ENCODE peak calls at places on chromosomes 12 and 14, in seven cellular contexts. X is stimulated activated CD4-positive, alpha-beta T cell treated with anti-CD3 and anti-CD28 coated beads, Interleukin-15, amount 100 ng/mL, for 1 hour; Y is DMS 273 treated with DMSO at 0.1 percent for 48 hours; Z is NCI-H187; A is activated gamma-delta T cell treated with anti-CD3 and anti-CD28 coated beads, Interleukin-2, amount 50 U/mL, for 16 hours; Q is iPS-NIHi11; D is activated T-cell treated with anti-CD3 and anti-CD28 coated beads for 1 hour. O is an unnamed sample.

GRCh38 chr12:113306382-113306781 is 28.5 kb downstream of the SLC8B1 start:
- DNase-seq in X (no peak), Y (no peak), Z (no peak), A (no peak), Q (peak), D (no peak), O (no peak)

GRCh38 chr14:23009939-23010718 is at the start of gene C14orf93:
- DNase-seq in X (peak), Y (peak), Z (peak), A (peak), Q (peak), D (peak), O (peak)

GRCh38 chr14:52000631-52001030 is 11.3 kb downstream of the RTRAF start:
- DNase-seq in X (no peak), Y (no peak), Z (no peak), A (no peak), Q (no peak), D (no peak), O (no peak)

GRCh38 chr12:49502590-49502989 is 36.2 kb upstream of the KCNH3 start:
- DNase-seq in X (no peak), Y (no peak), Z (no peak), A (no peak), Q (no peak), D (no peak), O (no peak)

GRCh38 chr12:11805043-11805442 is 155.6 kb downstream of the ETV6 start:
- DNase-seq in X (no peak), Y (no peak), Z (no peak), A (no peak), Q (no peak), D (no peak), O (no peak)

GRCh38 chr12:67927231-67927630 is 62.0 kb upstream of the IFNG-AS1 start:
- DNase-seq in X (no peak), Y (no peak), Z (no peak), A (no peak), Q (no peak), D (no peak), O (no peak)

GRCh38 chr14:36134026-36134425 is 42.5 kb downstream of the PTCSC3 start:
- DNase-seq in X (no peak), Y (no peak), Z (no peak), A (no peak), Q (no peak), D (no peak), O (no peak)

GRCh38 chr12:1782215-1782614 is 38.1 kb upstream of the LRTM2 start:
- DNase-seq in X (no peak), Y (no peak), Z (no peak), A (no peak), Q (no peak), D (no peak), O (no peak)

GRCh38 chr12:95986635-95987535 is 9.3 kb downstream of the HAL start:
- DNase-seq in X (no peak), Y (no peak), Z (no peak), A (no peak), Q (peak), D (no peak), O (no peak)

GRCh38 chr12:62379026-62379722 is 87.5 kb upstream of the MON2 start:
- DNase-seq in X (no peak), Y (no peak), Z (no peak), A (no peak), Q (no peak), D (no peak), O (no peak)

GRCh38 chr14:27528328-27528727 is 930.5 kb upstream of the NOVA1 start:
- DNase-seq in X (no peak), Y (peak), Z (no peak), A (no peak), Q (peak), D (no peak), O (peak)